ENCODE peak calls at places on chromosomes 6 and 20, in four cellular contexts. One of them, this sample, is unnamed.

GRCh38 chr6:160030103-160030502 is 61.2 kb downstream of the IGF2R start:
- DNase-seq in colonic mucosa: peak; percentile 60
- DNase-seq in BJ: peak; percentile 86
- DNase-seq in dorsolateral prefrontal cortex: peak; percentile 65
- DNase-seq in this sample: no peak

GRCh38 chr6:27836080-27836782 is 76.0 kb downstream of the OR2B2 start:
- DNase-seq in colonic mucosa: no peak
- DNase-seq in BJ: no peak
- DNase-seq in dorsolateral prefrontal cortex: no peak
- DNase-seq in this sample: no peak

GRCh38 chr6:39113788-39114187 is 1.2 kb downstream of the SAYSD1 start:
- DNase-seq in colonic mucosa: no peak
- DNase-seq in BJ: no peak
- DNase-seq in dorsolateral prefrontal cortex: no peak
- DNase-seq in this sample: no peak

GRCh38 chr6:14305629-14306028 is 188.1 kb downstream of the CD83 start:
- DNase-seq in colonic mucosa: no peak
- DNase-seq in BJ: no peak
- DNase-seq in dorsolateral prefrontal cortex: no peak
- DNase-seq in this sample: no peak

GRCh38 chr6:16003197-16003491 is 125.7 kb upstream of the MYLIP start:
- DNase-seq in colonic mucosa: no peak
- DNase-seq in BJ: no peak
- DNase-seq in dorsolateral prefrontal cortex: no peak
- DNase-seq in this sample: no peak

GRCh38 chr6:101608724-101609123 is 215.2 kb downstream of the GRIK2 start:
- DNase-seq in colonic mucosa: no peak
- DNase-seq in BJ: no peak
- DNase-seq in dorsolateral prefrontal cortex: no peak
- DNase-seq in this sample: no peak

GRCh38 chr6:74018825-74019224 is 322.8 kb downstream of the CD109 start:
- DNase-seq in colonic mucosa: no peak
- DNase-seq in BJ: no peak
- DNase-seq in dorsolateral prefrontal cortex: no peak
- DNase-seq in this sample: no peak

GRCh38 chr20:19903168-19903676 is 113.9 kb upstream of the NAA20 start:
- DNase-seq in colonic mucosa: peak; percentile 59
- DNase-seq in BJ: no peak
- DNase-seq in dorsolateral prefrontal cortex: no peak
- DNase-seq in this sample: no peak

GRCh38 chr6:154445417-154445816 is 65.1 kb downstream of the CNKSR3 start:
- DNase-seq in colonic mucosa: no peak
- DNase-seq in BJ: no peak
- DNase-seq in dorsolateral prefrontal cortex: no peak
- DNase-seq in this sample: no peak

GRCh38 chr6:14328163-14328562 is 210.6 kb downstream of the CD83 start:
- DNase-seq in colonic mucosa: no peak
- DNase-seq in BJ: no peak
- DNase-seq in dorsolateral prefrontal cortex: no peak
- DNase-seq in this sample: no peak

GRCh38 chr6:27669278-27669797 is 196.4 kb upstream of the ZNF184 start:
- DNase-seq in colonic mucosa: no peak
- DNase-seq in BJ: no peak
- DNase-seq in dorsolateral prefrontal cortex: no peak
- DNase-seq in this sample: peak; percentile 28

GRCh38 chr20:61112515-61112914 is 139.5 kb upstream of the CDH4 start:
- DNase-seq in colonic mucosa: no peak
- DNase-seq in BJ: no peak
- DNase-seq in dorsolateral prefrontal cortex: no peak
- DNase-seq in this sample: no peak

GRCh38 chr6:151632415-151632987 is 138.7 kb downstream of the CCDC170 start:
- DNase-seq in colonic mucosa: no peak
- DNase-seq in BJ: no peak
- DNase-seq in dorsolateral prefrontal cortex: no peak
- DNase-seq in this sample: no peak

GRCh38 chr6:136728976-136729515 is 63.2 kb downstream of the MAP3K5 start:
- DNase-seq in colonic mucosa: no peak
- DNase-seq in BJ: no peak
- DNase-seq in dorsolateral prefrontal cortex: no peak
- DNase-seq in this sample: no peak

GRCh38 chr6:56695702-56696101 is 53.0 kb upstream of the DST start:
- DNase-seq in colonic mucosa: no peak
- DNase-seq in BJ: no peak
- DNase-seq in dorsolateral prefrontal cortex: no peak
- DNase-seq in this sample: no peak

GRCh38 chr6:87198496-87198895 is 43.1 kb downstream of the ZNF292 start:
- DNase-seq in colonic mucosa: no peak
- DNase-seq in BJ: no peak
- DNase-seq in dorsolateral prefrontal cortex: no peak
- DNase-seq in this sample: no peak

GRCh38 chr6:163729127-163729872 is 314.8 kb downstream of the QKI start:
- DNase-seq in colonic mucosa: no peak
- DNase-seq in BJ: no peak
- DNase-seq in dorsolateral prefrontal cortex: no peak
- DNase-seq in this sample: no peak

GRCh38 chr6:77688641-77689040 is 35.8 kb downstream of the MEI4 start:
- DNase-seq in colonic mucosa: no peak
- DNase-seq in BJ: no peak
- DNase-seq in dorsolateral prefrontal cortex: no peak
- DNase-seq in this sample: no peak

GRCh38 chr20:1820137-1821074 is 74.8 kb upstream of the SIRPA start:
- DNase-seq in colonic mucosa: no peak
- DNase-seq in BJ: no peak
- DNase-seq in dorsolateral prefrontal cortex: no peak
- DNase-seq in this sample: no peak

GRCh38 chr6:148969679-148970078 is 222.8 kb downstream of the UST start:
- DNase-seq in colonic mucosa: no peak
- DNase-seq in BJ: no peak
- DNase-seq in dorsolateral prefrontal cortex: no peak
- DNase-seq in this sample: no peak

GRCh38 chr6:8435845-8436168 is 462 bp upstream of the SLC35B3 start:
- DNase-seq in colonic mucosa: no peak
- DNase-seq in BJ: no peak
- DNase-seq in dorsolateral prefrontal cortex: no peak
- DNase-seq in this sample: no peak

GRCh38 chr6:137904822-137905617 is 38.0 kb downstream of the TNFAIP3 start:
- DNase-seq in colonic mucosa: no peak
- DNase-seq in BJ: no peak
- DNase-seq in dorsolateral prefrontal cortex: no peak
- DNase-seq in this sample: peak; percentile 31

GRCh38 chr6:21451546-21452013 is 142.0 kb upstream of the SOX4 start:
- DNase-seq in colonic mucosa: no peak
- DNase-seq in BJ: no peak
- DNase-seq in dorsolateral prefrontal cortex: no peak
- DNase-seq in this sample: no peak

GRCh38 chr6:28407401-28407800 is 7.9 kb upstream of the ZSCAN12 start:
- DNase-seq in colonic mucosa: no peak
- DNase-seq in BJ: no peak
- DNase-seq in dorsolateral prefrontal cortex: no peak
- DNase-seq in this sample: no peak

GRCh38 chr6:165782124-165782523 is 119.1 kb upstream of the PDE10A start:
- DNase-seq in colonic mucosa: no peak
- DNase-seq in BJ: no peak
- DNase-seq in dorsolateral prefrontal cortex: no peak
- DNase-seq in this sample: no peak

GRCh38 chr20:37108676-37109075 is 12.9 kb upstream of the RBL1 start:
- DNase-seq in colonic mucosa: no peak
- DNase-seq in BJ: no peak
- DNase-seq in dorsolateral prefrontal cortex: no peak
- DNase-seq in this sample: no peak

GRCh38 chr6:28816909-28817807 is 106.6 kb downstream of the TRIM27 start:
- DNase-seq in colonic mucosa: peak; percentile 30
- DNase-seq in BJ: no peak
- DNase-seq in dorsolateral prefrontal cortex: no peak
- DNase-seq in this sample: peak; percentile 70

GRCh38 chr20:63737940-63738686 is 1.5 kb upstream of the SLC2A4RG start:
- DNase-seq in colonic mucosa: peak; percentile 76
- DNase-seq in BJ: no peak
- DNase-seq in dorsolateral prefrontal cortex: no peak
- DNase-seq in this sample: no peak

GRCh38 chr6:28757429-28758045 is 166.2 kb downstream of the TRIM27 start:
- DNase-seq in colonic mucosa: no peak
- DNase-seq in BJ: no peak
- DNase-seq in dorsolateral prefrontal cortex: no peak
- DNase-seq in this sample: no peak

GRCh38 chr6:132247381-132248159 is 153.7 kb downstream of the MOXD1 start:
- DNase-seq in colonic mucosa: no peak
- DNase-seq in BJ: no peak
- DNase-seq in dorsolateral prefrontal cortex: no peak
- DNase-seq in this sample: no peak

GRCh38 chr6:74091133-74091793 is 395.3 kb downstream of the CD109 start:
- DNase-seq in colonic mucosa: no peak
- DNase-seq in BJ: no peak
- DNase-seq in dorsolateral prefrontal cortex: no peak
- DNase-seq in this sample: peak; percentile 25

GRCh38 chr20:9460518-9460917 is 53.9 kb upstream of the LAMP5 start:
- DNase-seq in colonic mucosa: no peak
- DNase-seq in BJ: no peak
- DNase-seq in dorsolateral prefrontal cortex: no peak
- DNase-seq in this sample: peak; percentile 2

GRCh38 chr6:137043710-137044365 is 927 bp downstream of the IL20RA start:
- DNase-seq in colonic mucosa: no peak
- DNase-seq in BJ: no peak
- DNase-seq in dorsolateral prefrontal cortex: no peak
- DNase-seq in this sample: no peak

GRCh38 chr6:163826668-163827067 is 412.1 kb downstream of the QKI start:
- DNase-seq in colonic mucosa: no peak
- DNase-seq in BJ: no peak
- DNase-seq in dorsolateral prefrontal cortex: no peak
- DNase-seq in this sample: no peak

GRCh38 chr20:33659341-33660034 is 2.6 kb upstream of the C20orf144 start:
- DNase-seq in colonic mucosa: peak; percentile 17
- DNase-seq in BJ: no peak
- DNase-seq in dorsolateral prefrontal cortex: no peak
- DNase-seq in this sample: no peak

GRCh38 chr6:12158686-12159415 is 131.3 kb upstream of the EDN1 start:
- DNase-seq in colonic mucosa: no peak
- DNase-seq in BJ: no peak
- DNase-seq in dorsolateral prefrontal cortex: no peak
- DNase-seq in this sample: no peak
- TF ChIP-seq CTCF in colonic mucosa: no peak
- TF ChIP-seq CTCF in BJ: no peak
- TF ChIP-seq CTCF in dorsolateral prefrontal cortex: no peak
- TF ChIP-seq CTCF in this sample: no peak

GRCh38 chr6:33822575-33823395 is 19.0 kb upstream of the MLN start:
- DNase-seq in colonic mucosa: no peak
- DNase-seq in BJ: no peak
- DNase-seq in dorsolateral prefrontal cortex: no peak
- DNase-seq in this sample: peak; percentile 57
- TF ChIP-seq CTCF in colonic mucosa: no peak
- TF ChIP-seq CTCF in BJ: peak; percentile 27
- TF ChIP-seq CTCF in dorsolateral prefrontal cortex: no peak
- TF ChIP-seq CTCF in this sample: peak; percentile 18

GRCh38 chr20:46324379-46324778 is 16.1 kb upstream of the CDH22 start:
- DNase-seq in colonic mucosa: no peak
- DNase-seq in BJ: no peak
- DNase-seq in dorsolateral prefrontal cortex: no peak
- DNase-seq in this sample: no peak

GRCh38 chr20:46325788-46326472 is 17.6 kb upstream of the CDH22 start:
- DNase-seq in colonic mucosa: no peak
- DNase-seq in BJ: no peak
- DNase-seq in dorsolateral prefrontal cortex: no peak
- DNase-seq in this sample: no peak

GRCh38 chr20:46323557-46323956 is 15.3 kb upstream of the CDH22 start:
- DNase-seq in colonic mucosa: no peak
- DNase-seq in BJ: no peak
- DNase-seq in dorsolateral prefrontal cortex: no peak
- DNase-seq in this sample: no peak

GRCh38 chr20:46327557-46327956 is 19.3 kb upstream of the CDH22 start:
- DNase-seq in colonic mucosa: no peak
- DNase-seq in BJ: no peak
- DNase-seq in dorsolateral prefrontal cortex: no peak
- DNase-seq in this sample: no peak

GRCh38 chr20:46324960-46325703 is 16.8 kb upstream of the CDH22 start:
- DNase-seq in colonic mucosa: peak; percentile 23
- DNase-seq in BJ: no peak
- DNase-seq in dorsolateral prefrontal cortex: no peak
- DNase-seq in this sample: peak; percentile 70
- TF ChIP-seq CTCF in colonic mucosa: peak; percentile 16
- TF ChIP-seq CTCF in BJ: peak; percentile 49
- TF ChIP-seq CTCF in dorsolateral prefrontal cortex: no peak
- TF ChIP-seq CTCF in this sample: peak; percentile 71

GRCh38 chr6:143024977-143025376 is 35.7 kb upstream of the AIG1 start:
- DNase-seq in colonic mucosa: no peak
- DNase-seq in BJ: no peak
- DNase-seq in dorsolateral prefrontal cortex: no peak
- DNase-seq in this sample: no peak
- TF ChIP-seq CTCF in colonic mucosa: no peak
- TF ChIP-seq CTCF in BJ: no peak
- TF ChIP-seq CTCF in dorsolateral prefrontal cortex: no peak
- TF ChIP-seq CTCF in this sample: no peak

DNA sequence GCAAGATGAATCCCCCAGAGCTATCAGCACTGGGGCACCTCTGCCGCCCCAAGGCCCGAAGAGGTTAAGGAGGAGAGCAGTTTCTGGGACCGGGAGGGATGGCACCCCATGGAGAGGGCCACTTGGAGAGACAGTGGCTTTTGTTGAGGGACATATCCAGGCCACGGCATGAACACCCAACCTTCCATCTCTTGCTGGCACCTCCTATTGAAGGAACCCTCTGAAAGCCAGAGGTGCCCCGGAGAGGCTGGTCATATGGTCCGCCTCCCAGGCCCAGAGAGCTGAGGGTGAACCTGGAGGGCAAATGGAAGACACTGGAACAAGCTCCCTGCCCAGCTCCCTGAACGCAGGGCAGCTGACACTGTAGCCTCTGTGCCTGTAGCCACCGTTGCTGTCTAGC is 167.0 kb downstream of the NFATC2 start:
- DNase-seq in colonic mucosa: no peak
- DNase-seq in BJ: no peak
- DNase-seq in dorsolateral prefrontal cortex: no peak
- DNase-seq in this sample: no peak
- TF ChIP-seq CTCF in colonic mucosa: no peak
- TF ChIP-seq CTCF in BJ: no peak
- TF ChIP-seq CTCF in dorsolateral prefrontal cortex: no peak
- TF ChIP-seq CTCF in this sample: no peak

DNA sequence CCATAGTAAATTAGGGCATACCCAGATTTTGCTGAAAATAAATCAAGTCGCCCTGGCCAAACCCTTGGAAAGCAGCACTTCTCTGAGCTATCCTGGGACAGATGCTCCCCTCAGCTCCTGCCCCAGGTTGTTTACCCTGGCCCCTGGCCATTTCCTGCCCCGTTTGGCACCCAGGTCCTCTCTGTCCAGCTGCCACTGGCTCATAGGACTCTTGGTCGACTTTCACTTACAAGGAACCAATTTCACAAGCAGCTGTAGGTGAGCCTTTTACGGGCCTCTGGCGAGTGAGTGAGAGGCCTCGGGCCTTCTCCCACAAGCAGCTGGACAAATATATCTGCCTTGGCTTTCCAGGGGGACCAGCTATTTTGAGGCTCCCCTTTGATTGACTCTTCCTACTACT is 248.3 kb downstream of the HIVEP2 start:
- DNase-seq in colonic mucosa: peak; percentile 48
- DNase-seq in BJ: no peak
- DNase-seq in dorsolateral prefrontal cortex: no peak
- DNase-seq in this sample: peak; percentile 63
- TF ChIP-seq CTCF in colonic mucosa: no peak
- TF ChIP-seq CTCF in BJ: no peak
- TF ChIP-seq CTCF in dorsolateral prefrontal cortex: no peak
- TF ChIP-seq CTCF in this sample: no peak

GRCh38 chr20:40255368-40255767 is 433.7 kb downstream of the MAFB start:
- DNase-seq in colonic mucosa: no peak
- DNase-seq in BJ: no peak
- DNase-seq in dorsolateral prefrontal cortex: no peak
- DNase-seq in this sample: no peak
- TF ChIP-seq CTCF in colonic mucosa: no peak
- TF ChIP-seq CTCF in BJ: no peak
- TF ChIP-seq CTCF in dorsolateral prefrontal cortex: no peak
- TF ChIP-seq CTCF in this sample: peak; percentile 16